ENCODE peak calls at places on chromosome 18, in nine cellular contexts. One of them, this sample, is unnamed.

GRCh38 chr18:57881818-57882413 is 78.8 kb upstream of the ATP8B1 start:
- DNase-seq in activated T-cell treated with anti-CD3 and anti-CD28 coated beads for 4 hours: peak
- DNase-seq in NCI-H510A: peak
- DNase-seq in uterus: peak
- DNase-seq in HEK293T: peak
- DNase-seq in NCI-H1092 treated with DMSO at 0.1 percent for 48 hours: peak
- DNase-seq in fibroblast of pulmonary artery: peak
- DNase-seq in hypothalamus: peak
- DNase-seq in SW 1271: peak
- DNase-seq in this sample: peak

GRCh38 chr18:39341106-39341505 is 1775.5 kb upstream of the CELF4 start:
- DNase-seq in NCI-H1092 treated with DMSO at 0.1 percent for 48 hours: peak
- DNase-seq in hypothalamus: no peak
- DNase-seq in uterus: no peak
- DNase-seq in HEK293T: no peak
- DNase-seq in SW 1271: no peak
- DNase-seq in activated T-cell treated with anti-CD3 and anti-CD28 coated beads for 4 hours: no peak
- DNase-seq in fibroblast of pulmonary artery: no peak
- DNase-seq in NCI-H510A: peak
- DNase-seq in this sample: no peak

GRCh38 chr18:9587924-9588323 is 26.4 kb downstream of the PPP4R1 start:
- DNase-seq in SW 1271: no peak
- DNase-seq in uterus: no peak
- DNase-seq in activated T-cell treated with anti-CD3 and anti-CD28 coated beads for 4 hours: no peak
- DNase-seq in fibroblast of pulmonary artery: no peak
- DNase-seq in hypothalamus: no peak
- DNase-seq in HEK293T: no peak
- DNase-seq in NCI-H1092 treated with DMSO at 0.1 percent for 48 hours: no peak
- DNase-seq in NCI-H510A: no peak
- DNase-seq in this sample: no peak

GRCh38 chr18:9188359-9189231 is 52.0 kb downstream of the ANKRD12 start:
- DNase-seq in uterus: no peak
- DNase-seq in HEK293T: no peak
- DNase-seq in fibroblast of pulmonary artery: no peak
- DNase-seq in NCI-H1092 treated with DMSO at 0.1 percent for 48 hours: no peak
- DNase-seq in hypothalamus: no peak
- DNase-seq in NCI-H510A: no peak
- DNase-seq in activated T-cell treated with anti-CD3 and anti-CD28 coated beads for 4 hours: no peak
- DNase-seq in SW 1271: no peak
- DNase-seq in this sample: no peak

GRCh38 chr18:63627819-63628218 is 16.2 kb downstream of the SERPINB4 start:
- DNase-seq in NCI-H510A: no peak
- DNase-seq in SW 1271: no peak
- DNase-seq in uterus: no peak
- DNase-seq in hypothalamus: no peak
- DNase-seq in fibroblast of pulmonary artery: no peak
- DNase-seq in HEK293T: no peak
- DNase-seq in NCI-H1092 treated with DMSO at 0.1 percent for 48 hours: no peak
- DNase-seq in activated T-cell treated with anti-CD3 and anti-CD28 coated beads for 4 hours: no peak
- DNase-seq in this sample: no peak

GRCh38 chr18:45059695-45060094 is 379.0 kb downstream of the SETBP1 start:
- DNase-seq in activated T-cell treated with anti-CD3 and anti-CD28 coated beads for 4 hours: no peak
- DNase-seq in HEK293T: no peak
- DNase-seq in uterus: no peak
- DNase-seq in NCI-H510A: no peak
- DNase-seq in NCI-H1092 treated with DMSO at 0.1 percent for 48 hours: no peak
- DNase-seq in hypothalamus: no peak
- DNase-seq in SW 1271: peak
- DNase-seq in fibroblast of pulmonary artery: peak
- DNase-seq in this sample: no peak

GRCh38 chr18:10927980-10928605 is 221.3 kb downstream of the PIEZO2 start:
- DNase-seq in activated T-cell treated with anti-CD3 and anti-CD28 coated beads for 4 hours: no peak
- DNase-seq in SW 1271: no peak
- DNase-seq in fibroblast of pulmonary artery: peak
- DNase-seq in HEK293T: no peak
- DNase-seq in NCI-H1092 treated with DMSO at 0.1 percent for 48 hours: no peak
- DNase-seq in NCI-H510A: no peak
- DNase-seq in uterus: no peak
- DNase-seq in hypothalamus: no peak
- DNase-seq in this sample: no peak

GRCh38 chr18:76620326-76620813 is 125.3 kb upstream of the ZNF516 start:
- DNase-seq in uterus: peak
- DNase-seq in fibroblast of pulmonary artery: peak
- DNase-seq in HEK293T: peak
- DNase-seq in NCI-H1092 treated with DMSO at 0.1 percent for 48 hours: peak
- DNase-seq in SW 1271: no peak
- DNase-seq in NCI-H510A: peak
- DNase-seq in hypothalamus: peak
- DNase-seq in activated T-cell treated with anti-CD3 and anti-CD28 coated beads for 4 hours: no peak
- DNase-seq in this sample: peak

GRCh38 chr18:27240383-27240782 is 55.3 kb upstream of the CHST9 start:
- DNase-seq in SW 1271: no peak
- DNase-seq in NCI-H510A: no peak
- DNase-seq in HEK293T: no peak
- DNase-seq in NCI-H1092 treated with DMSO at 0.1 percent for 48 hours: no peak
- DNase-seq in uterus: no peak
- DNase-seq in fibroblast of pulmonary artery: no peak
- DNase-seq in activated T-cell treated with anti-CD3 and anti-CD28 coated beads for 4 hours: no peak
- DNase-seq in hypothalamus: no peak
- DNase-seq in this sample: no peak

GRCh38 chr18:71116535-71116934 is 827.7 kb downstream of the SOCS6 start:
- DNase-seq in activated T-cell treated with anti-CD3 and anti-CD28 coated beads for 4 hours: no peak
- DNase-seq in hypothalamus: no peak
- DNase-seq in HEK293T: no peak
- DNase-seq in NCI-H510A: peak
- DNase-seq in fibroblast of pulmonary artery: no peak
- DNase-seq in uterus: no peak
- DNase-seq in SW 1271: no peak
- DNase-seq in NCI-H1092 treated with DMSO at 0.1 percent for 48 hours: no peak
- DNase-seq in this sample: no peak

GRCh38 chr18:14098428-14098827 is 33.8 kb downstream of the ZNF519 start:
- DNase-seq in fibroblast of pulmonary artery: no peak
- DNase-seq in NCI-H510A: no peak
- DNase-seq in hypothalamus: no peak
- DNase-seq in HEK293T: no peak
- DNase-seq in uterus: no peak
- DNase-seq in SW 1271: no peak
- DNase-seq in activated T-cell treated with anti-CD3 and anti-CD28 coated beads for 4 hours: no peak
- DNase-seq in NCI-H1092 treated with DMSO at 0.1 percent for 48 hours: no peak
- DNase-seq in this sample: no peak

This sample was measured in tibial nerve.